ENCODE peak calls at places on chromosomes 11 and 22, in five cellular contexts. A is A172; Y is esophagus squamous epithelium; P is HuH-7; W is activated CD4-positive, alpha-beta T cell treated with anti-CD3 and anti-CD28 coated beads for 36 hours. M is an unnamed sample.

GRCh38 chr11:33701302-33701701 is 676 bp upstream of the C11orf91 start:
- DNase-seq in A (peak; percentile 60), Y (no peak), P (no peak), W (no peak), M (no peak)

GRCh38 chr11:61883947-61884346 is 7.4 kb downstream of the FADS3 start:
- DNase-seq in A (no peak), Y (no peak), P (no peak), W (no peak), M (no peak)

GRCh38 chr11:94513091-94513490 is 830 bp downstream of the C11orf97 start:
- DNase-seq in A (no peak), Y (no peak), P (no peak), W (no peak), M (no peak)

GRCh38 chr11:33538726-33539125 is 161.9 kb downstream of the C11orf91 start:
- DNase-seq in A (no peak), Y (no peak), P (no peak), W (no peak), M (no peak)

GRCh38 chr11:4606231-4607015 is 1.6 kb downstream of the TRIM68 start:
- DNase-seq in A (peak; percentile 15), Y (no peak), P (no peak), W (no peak), M (no peak)

GRCh38 chr11:79525257-79525656 is 84.4 kb upstream of the TENM4 start:
- DNase-seq in A (peak; percentile 8), Y (no peak), P (no peak), W (no peak), M (no peak)

GRCh38 chr22:23192133-23192532 is 11.8 kb downstream of the BCR start:
- DNase-seq in A (no peak), Y (no peak), P (no peak), W (no peak), M (no peak)

GRCh38 chr22:43293661-43294392 is 49.3 kb downstream of the SCUBE1 start:
- DNase-seq in A (peak; percentile 31), Y (no peak), P (peak; percentile 47), W (no peak), M (peak; percentile 74)

GRCh38 chr11:101848262-101848661 is 66.5 kb upstream of the CEP126 start:
- DNase-seq in A (no peak), Y (no peak), P (no peak), W (no peak), M (no peak)

GRCh38 chr22:38144025-38144405 is 33.5 kb upstream of the BAIAP2L2 start:
- DNase-seq in A (peak; percentile 25), Y (no peak), P (no peak), W (no peak), M (no peak)

GRCh38 chr11:125724125-125724524 is 22.0 kb upstream of the PATE1 start:
- DNase-seq in A (no peak), Y (no peak), P (no peak), W (no peak), M (peak; percentile 11)

GRCh38 chr11:27390959-27391326 is 27.9 kb upstream of the CCDC34 start:
- DNase-seq in A (peak; percentile 14), Y (no peak), P (no peak), W (no peak), M (no peak)

GRCh38 chr11:125123194-125123946 is 11.9 kb upstream of the TMEM218 start:
- DNase-seq in A (no peak), Y (no peak), P (no peak), W (no peak), M (no peak)

GRCh38 chr11:47511927-47512326 is 41.0 kb downstream of the CELF1 start:
- DNase-seq in A (no peak), Y (no peak), P (no peak), W (no peak), M (no peak)

GRCh38 chr22:29954203-29954855 is 71.4 kb downstream of the MTMR3 start:
- DNase-seq in A (no peak), Y (no peak), P (no peak), W (no peak), M (no peak)